ENCODE peak calls at places on chromosomes 5 and 9, in seven cellular contexts. F, W, A, Y, E, T and D are unnamed samples.

GRCh38 chr9:93321220-93321610 is 130.3 kb upstream of the FAM120A start:
- DNase-seq in F (no peak), W (peak), A (no peak), Y (no peak), E (no peak), T (no peak), D (no peak)

GRCh38 chr5:17398439-17398838 is 99.6 kb upstream of the TAF11L2 start:
- DNase-seq in F (no peak), W (no peak), A (peak), Y (peak), E (peak), T (peak), D (no peak)

GRCh38 chr5:113188454-113188853 is 211.9 kb downstream of the DCP2 start:
- DNase-seq in F (no peak), W (no peak), A (no peak), Y (no peak), E (no peak), T (no peak), D (no peak)

GRCh38 chr5:75534734-75535133 is 23.0 kb downstream of the POLK start:
- DNase-seq in F (no peak), W (no peak), A (no peak), Y (no peak), E (no peak), T (no peak), D (no peak)

GRCh38 chr5:51378778-51379652 is 4.2 kb upstream of the ISL1 start:
- DNase-seq in F (no peak), W (no peak), A (no peak), Y (no peak), E (no peak), T (no peak), D (no peak)

GRCh38 chr9:70602364-70603019 is 188.0 kb upstream of the KLF9 start:
- DNase-seq in F (peak), W (no peak), A (peak), Y (peak), E (peak), T (peak), D (peak)

GRCh38 chr9:12801663-12802062 is 26.8 kb downstream of the LURAP1L start:
- DNase-seq in F (no peak), W (no peak), A (no peak), Y (no peak), E (no peak), T (no peak), D (no peak)

GRCh38 chr9:137619240-137620090 is 660 bp downstream of the EHMT1 start:
- DNase-seq in F (peak), W (no peak), A (peak), Y (no peak), E (no peak), T (peak), D (no peak)

GRCh38 chr9:109586993-109587392 is 88.9 kb upstream of the PTPN3 start:
- DNase-seq in F (no peak), W (no peak), A (no peak), Y (no peak), E (no peak), T (no peak), D (no peak)

GRCh38 chr5:2366816-2367215 is 384.7 kb downstream of the IRX2 start:
- DNase-seq in F (no peak), W (peak), A (no peak), Y (no peak), E (no peak), T (no peak), D (no peak)

GRCh38 chr5:178469975-178470692 is 120.1 kb downstream of the COL23A1 start:
- DNase-seq in F (no peak), W (no peak), A (no peak), Y (peak), E (no peak), T (no peak), D (no peak)

GRCh38 chr5:146745937-146746577 is 132.5 kb downstream of the PPP2R2B start:
- DNase-seq in F (peak), W (no peak), A (no peak), Y (no peak), E (no peak), T (no peak), D (no peak)

GRCh38 chr9:97752274-97752673 is 55.1 kb upstream of the XPA start:
- DNase-seq in F (no peak), W (peak), A (no peak), Y (no peak), E (no peak), T (no peak), D (no peak)

GRCh38 chr5:128038641-128039040 is 44.9 kb upstream of the SLC12A2 start:
- DNase-seq in F (no peak), W (no peak), A (peak), Y (no peak), E (no peak), T (peak), D (no peak)

GRCh38 chr9:127706836-127707241 is at the start of gene CFAP157:
- DNase-seq in F (no peak), W (no peak), A (peak), Y (no peak), E (no peak), T (no peak), D (no peak)

GRCh38 chr9:99162759-99163364 is 57.9 kb downstream of the TGFBR1 start:
- DNase-seq in F (no peak), W (no peak), A (peak), Y (no peak), E (no peak), T (no peak), D (no peak)

GRCh38 chr5:169856571-169856970 is 123.7 kb downstream of the INSYN2B start:
- DNase-seq in F (no peak), W (no peak), A (peak), Y (no peak), E (peak), T (peak), D (peak)

GRCh38 chr9:100269656-100270055 is 83.1 kb downstream of the TEX10 start:
- DNase-seq in F (no peak), W (no peak), A (no peak), Y (no peak), E (no peak), T (no peak), D (no peak)

GRCh38 chr5:98827161-98827560 is 53.7 kb downstream of the RGMB start:
- DNase-seq in F (no peak), W (no peak), A (peak), Y (no peak), E (no peak), T (peak), D (peak)
- TF ChIP-seq CTCF in F (peak), W (peak), A (no peak), Y (peak), E (peak), T (peak), D (peak)

GRCh38 chr9:1599961-1600360 is 415.2 kb upstream of the SMARCA2 start:
- DNase-seq in F (no peak), W (no peak), A (no peak), Y (no peak), E (no peak), T (no peak), D (no peak)

GRCh38 chr9:1606253-1606652 is 408.9 kb upstream of the SMARCA2 start:
- DNase-seq in F (no peak), W (no peak), A (peak), Y (no peak), E (no peak), T (no peak), D (no peak)

DNA sequence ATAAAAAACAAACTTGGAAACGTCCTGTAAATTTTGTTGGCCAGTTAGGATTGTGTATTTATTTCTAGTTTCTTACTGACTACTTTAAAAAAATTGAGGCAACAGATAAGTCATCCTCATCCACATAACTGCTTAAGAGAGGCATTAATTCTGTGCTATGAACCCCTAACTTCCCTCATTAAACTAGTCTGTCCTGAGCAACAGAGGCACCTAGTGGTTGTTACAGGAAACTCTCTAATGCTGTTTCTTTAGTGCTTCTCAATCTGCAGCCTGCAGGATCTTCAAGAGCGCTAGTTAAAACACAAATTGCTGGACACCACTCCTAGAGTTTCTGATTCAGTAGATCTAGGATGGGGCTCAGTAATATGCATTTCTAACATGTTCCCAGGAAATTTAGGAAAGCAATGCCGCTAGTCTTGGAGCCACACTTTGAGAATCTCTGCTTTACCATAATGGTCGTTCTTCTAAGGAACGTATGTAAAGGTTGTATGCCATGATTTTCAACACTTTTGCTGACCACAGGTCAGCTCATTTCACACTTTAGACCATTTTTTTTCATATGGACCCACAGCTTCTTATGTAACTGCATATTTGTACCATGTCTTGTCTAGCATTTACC is 410.1 kb upstream of the SMARCA2 start:
- DNase-seq in F (no peak), W (no peak), A (peak), Y (peak), E (no peak), T (no peak), D (no peak)
- TF ChIP-seq CTCF in F (peak), W (peak), A (peak), Y (peak), E (peak), T (peak), D (peak)

DNA sequence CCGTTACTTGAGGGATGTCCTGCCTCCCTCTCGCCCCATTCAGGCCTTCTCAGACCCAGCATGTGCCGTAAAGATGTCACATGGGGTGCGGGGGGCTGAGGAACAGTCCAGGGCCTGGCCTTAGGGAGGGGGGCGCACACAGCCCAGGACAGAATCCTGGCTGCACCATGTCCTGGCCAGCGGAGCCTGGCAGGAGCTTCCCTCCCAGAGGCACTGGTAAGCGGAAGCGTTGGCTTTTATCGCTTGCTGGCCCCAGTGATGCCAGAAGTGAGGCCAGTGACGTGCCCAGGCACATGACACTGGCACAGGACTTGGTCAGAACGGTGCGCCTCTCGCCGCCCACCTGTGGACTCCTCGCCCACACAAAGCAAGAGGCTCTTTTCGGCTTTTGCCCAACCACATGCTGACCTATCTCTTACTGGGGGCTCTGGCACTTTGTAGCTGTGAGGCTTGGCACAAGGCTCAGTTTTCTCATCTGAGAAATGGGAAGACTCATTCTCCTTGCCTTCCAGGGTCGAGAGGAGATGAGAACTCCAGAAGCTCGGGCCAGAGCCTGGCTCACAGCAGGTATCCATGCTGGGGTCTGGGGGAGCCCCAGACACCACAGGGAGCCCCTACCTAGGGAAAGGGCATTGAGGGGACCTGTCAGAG is 59.0 kb downstream of the LMX1B start:
- DNase-seq in F (no peak), W (no peak), A (no peak), Y (no peak), E (no peak), T (no peak), D (no peak)
- TF ChIP-seq CTCF in F (no peak), W (no peak), A (no peak), Y (no peak), E (no peak), T (no peak), D (no peak)

GRCh38 chr9:77764894-77765780 is 117.0 kb upstream of the GNA14 start:
- DNase-seq in F (no peak), W (no peak), A (peak), Y (no peak), E (peak), T (peak), D (peak)
- TF ChIP-seq CTCF in F (peak), W (peak), A (peak), Y (peak), E (peak), T (peak), D (peak)

GRCh38 chr5:120463991-120464626 is at the start of gene PRR16:
- DNase-seq in F (peak), W (peak), A (peak), Y (peak), E (no peak), T (peak), D (no peak)
- TF ChIP-seq CTCF in F (no peak), W (peak), A (no peak), Y (peak), E (no peak), T (peak), D (no peak)

GRCh38 chr5:143106175-143106574 is 297.3 kb downstream of the NR3C1 start:
- DNase-seq in F (peak), W (no peak), A (peak), Y (peak), E (peak), T (peak), D (no peak)
- TF ChIP-seq CTCF in F (no peak), W (peak), A (no peak), Y (peak), E (peak), T (peak), D (peak)

GRCh38 chr5:131810510-131811249 is 13.9 kb upstream of the FNIP1 start:
- DNase-seq in F (no peak), W (no peak), A (peak), Y (no peak), E (no peak), T (no peak), D (no peak)
- TF ChIP-seq CTCF in F (peak), W (peak), A (peak), Y (peak), E (peak), T (peak), D (peak)